ENCODE peak calls at places on chromosomes 12 and 14, in seven cellular contexts. O, D, N, A, Z, V and B are unnamed samples.

GRCh38 chr14:22383515-22384166 is 205.4 kb downstream of the DAD1 start:
- DNase-seq in O (no peak), D (no peak), N (no peak), A (peak; percentile 82), Z (no peak), V (no peak), B (no peak)

GRCh38 chr12:70267550-70267949 is 24.3 kb downstream of the CNOT2 start:
- DNase-seq in O (no peak), D (no peak), N (no peak), A (no peak), Z (no peak), V (no peak), B (no peak)

GRCh38 chr12:78725951-78726550 is 138.5 kb upstream of the SYT1 start:
- DNase-seq in O (no peak), D (no peak), N (no peak), A (no peak), Z (no peak), V (no peak), B (peak; percentile 15)

GRCh38 chr14:79896009-79896408 is 315.3 kb downstream of the DIO2 start:
- DNase-seq in O (no peak), D (no peak), N (no peak), A (no peak), Z (no peak), V (no peak), B (no peak)

GRCh38 chr12:131832393-131833231 is 4.4 kb downstream of the MMP17 start:
- DNase-seq in O (no peak), D (no peak), N (peak; percentile 76), A (no peak), Z (no peak), V (no peak), B (peak; percentile 95)

GRCh38 chr14:95497561-95498011 is 18.9 kb downstream of the SYNE3 start:
- DNase-seq in O (no peak), D (no peak), N (peak; percentile 61), A (no peak), Z (no peak), V (no peak), B (no peak)

GRCh38 chr14:69316449-69317391 is 56.8 kb downstream of the GALNT16 start:
- DNase-seq in O (no peak), D (no peak), N (no peak), A (no peak), Z (no peak), V (peak; percentile 41), B (peak; percentile 68)

GRCh38 chr12:18165422-18165871 is 75.5 kb upstream of the RERGL start:
- DNase-seq in O (no peak), D (no peak), N (no peak), A (peak; percentile 82), Z (no peak), V (no peak), B (no peak)

GRCh38 chr14:20427231-20428009 is 8.5 kb downstream of the KLHL33 start:
- DNase-seq in O (peak; percentile 68), D (peak; percentile 13), N (no peak), A (peak; percentile 71), Z (peak; percentile 58), V (no peak), B (no peak)

GRCh38 chr12:65113621-65114035 is 7.5 kb downstream of the WIF1 start:
- DNase-seq in O (peak; percentile 89), D (no peak), N (no peak), A (no peak), Z (no peak), V (no peak), B (no peak)

GRCh38 chr14:104314251-104314941 is 176.0 kb downstream of the KIF26A start:
- DNase-seq in O (no peak), D (no peak), N (no peak), A (no peak), Z (no peak), V (no peak), B (no peak)

GRCh38 chr12:2804390-2805145 is 7.9 kb upstream of the ITFG2 start:
- DNase-seq in O (no peak), D (no peak), N (no peak), A (no peak), Z (no peak), V (no peak), B (peak; percentile 51)
- TF ChIP-seq JUND in O (no peak), D (no peak), N (no peak), A (no peak), Z (no peak), V (no peak), B (no peak)

GRCh38 chr14:29927596-29928341 is at the start of gene PRKD1:
- DNase-seq in O (peak; percentile 28), D (no peak), N (peak; percentile 83), A (no peak), Z (peak; percentile 68), V (peak; percentile 81), B (no peak)
- TF ChIP-seq JUND in O (no peak), D (no peak), N (no peak), A (no peak), Z (no peak), V (no peak), B (no peak)

GRCh38 chr12:19908825-19909224 is 459.5 kb upstream of the PDE3A start:
- DNase-seq in O (no peak), D (no peak), N (no peak), A (no peak), Z (no peak), V (no peak), B (no peak)
- TF ChIP-seq JUND in O (no peak), D (no peak), N (no peak), A (no peak), Z (no peak), V (no peak), B (no peak)

GRCh38 chr12:113980537-113981337 is 14.6 kb upstream of the RBM19 start:
- DNase-seq in O (peak; percentile 47), D (peak; percentile 61), N (peak; percentile 57), A (no peak), Z (peak; percentile 62), V (peak; percentile 66), B (peak; percentile 85)
- TF ChIP-seq JUND in O (no peak), D (no peak), N (no peak), A (no peak), Z (no peak), V (no peak), B (no peak)

DNA sequence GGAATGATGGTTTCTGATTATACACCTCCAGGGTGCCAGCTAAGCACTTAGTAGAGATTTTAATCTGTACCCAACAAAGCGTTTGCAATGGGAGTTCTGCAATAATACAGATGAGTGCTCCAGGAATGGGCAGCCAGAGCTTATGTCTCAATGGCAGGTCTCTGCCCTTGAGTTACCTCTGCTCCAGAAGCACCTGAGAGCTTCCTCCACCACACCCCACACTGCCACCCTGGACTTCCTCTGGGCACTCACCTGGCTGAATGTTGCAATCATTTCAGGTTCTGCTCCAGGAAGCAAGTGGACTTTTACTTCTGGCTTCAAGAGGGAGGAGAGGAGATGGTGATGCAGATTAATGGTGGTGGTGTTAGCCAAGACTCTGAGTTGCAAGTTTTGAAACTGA is 6.1 kb upstream of the SPTLC2 start:
- DNase-seq in O (no peak), D (no peak), N (no peak), A (no peak), Z (no peak), V (no peak), B (peak; percentile 99)
- TF ChIP-seq JUND in O (no peak), D (no peak), N (no peak), A (no peak), Z (no peak), V (no peak), B (peak; percentile 86)

DNA sequence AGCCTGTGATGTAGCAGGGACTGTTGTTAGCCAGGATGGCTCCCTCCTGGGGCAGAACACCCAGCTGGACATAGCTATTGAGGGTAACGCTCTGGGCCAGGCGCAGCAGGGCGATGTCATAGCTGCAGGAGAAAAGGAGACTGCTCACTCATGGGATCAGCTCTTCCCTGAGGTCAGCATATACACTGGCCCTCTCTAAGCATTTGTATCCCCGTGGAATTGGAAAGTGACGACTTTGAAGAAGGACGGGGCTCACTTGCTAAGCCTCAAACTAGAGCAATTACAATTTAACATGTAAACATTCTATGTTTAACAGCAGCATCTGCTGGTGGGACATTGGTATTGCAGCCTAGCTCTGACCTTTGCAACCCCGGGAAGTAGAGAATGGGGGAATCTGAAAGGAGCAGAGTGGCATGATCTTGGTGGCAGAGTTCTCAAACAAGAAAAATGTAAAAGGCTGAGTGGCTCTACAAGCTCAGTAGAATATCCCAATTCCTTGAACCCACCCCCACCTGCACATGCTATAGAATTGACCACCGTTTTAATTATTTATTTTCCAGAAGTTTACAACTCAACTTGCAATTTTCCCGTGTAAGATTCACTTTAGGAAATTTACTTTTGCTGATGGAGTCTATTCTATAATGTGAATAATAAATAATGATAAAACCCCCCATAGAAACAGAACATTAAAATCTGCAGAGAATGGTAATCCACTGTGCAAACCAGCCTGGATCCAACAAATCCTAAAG is 5.0 kb downstream of the CELA1 start:
- DNase-seq in O (peak; percentile 47), D (peak; percentile 56), N (peak; percentile 77), A (peak; percentile 65), Z (peak; percentile 74), V (peak; percentile 79), B (peak; percentile 74)
- TF ChIP-seq JUND in O (no peak), D (no peak), N (no peak), A (no peak), Z (no peak), V (no peak), B (no peak)

GRCh38 chr14:53412819-53413664 is 259.9 kb upstream of the DDHD1 start:
- DNase-seq in O (peak; percentile 30), D (no peak), N (peak; percentile 5), A (no peak), Z (no peak), V (no peak), B (peak; percentile 51)
- TF ChIP-seq JUND in O (no peak), D (no peak), N (no peak), A (no peak), Z (no peak), V (no peak), B (no peak)

GRCh38 chr12:41745593-41745992 is 399.1 kb downstream of the GXYLT1 start:
- DNase-seq in O (no peak), D (no peak), N (no peak), A (no peak), Z (no peak), V (no peak), B (no peak)
- TF ChIP-seq JUND in O (no peak), D (no peak), N (no peak), A (no peak), Z (no peak), V (no peak), B (no peak)

GRCh38 chr12:49985981-49986380 is 13.2 kb downstream of the AQP6 start:
- DNase-seq in O (no peak), D (no peak), N (no peak), A (no peak), Z (no peak), V (no peak), B (no peak)

GRCh38 chr12:49984960-49985359 is 12.2 kb downstream of the AQP6 start:
- DNase-seq in O (no peak), D (no peak), N (no peak), A (no peak), Z (no peak), V (no peak), B (no peak)

GRCh38 chr12:49984476-49984890 is 11.7 kb downstream of the AQP6 start:
- DNase-seq in O (no peak), D (no peak), N (no peak), A (no peak), Z (no peak), V (no peak), B (no peak)

GRCh38 chr12:49990269-49990668 is 17.5 kb downstream of the AQP6 start:
- DNase-seq in O (no peak), D (no peak), N (no peak), A (no peak), Z (no peak), V (no peak), B (no peak)

GRCh38 chr12:49987620-49988303 is 15.0 kb downstream of the AQP6 start:
- DNase-seq in O (peak; percentile 53), D (no peak), N (no peak), A (no peak), Z (no peak), V (no peak), B (no peak)
- TF ChIP-seq JUND in O (no peak), D (no peak), N (no peak), A (no peak), Z (no peak), V (no peak), B (no peak)